ENCODE peak calls at places on chromosome 13, in seven cellular contexts. B is pancreas, V is uterus, Z is upper lobe of right lung, Y is NB4, N is BE2C, J is right atrium auricular region. H is an unnamed sample.

GRCh38 chr13:44790289-44790688 is 199.0 kb downstream of the NUFIP1 start:
- DNase-seq in B (no peak), V (no peak), Z (no peak), Y (peak; percentile 19), N (no peak), J (no peak), H (no peak)

GRCh38 chr13:106063591-106064308 is 471.7 kb downstream of the EFNB2 start:
- DNase-seq in B (no peak), V (no peak), Z (no peak), Y (no peak), N (no peak), J (no peak), H (no peak)

GRCh38 chr13:19681517-19681916 is 48.1 kb downstream of the MPHOSPH8 start:
- DNase-seq in B (no peak), V (no peak), Z (no peak), Y (no peak), N (no peak), J (no peak), H (peak; percentile 13)

GRCh38 chr13:60267498-60268202 is 103.9 kb upstream of the DIAPH3 start:
- DNase-seq in B (peak; percentile 61), V (no peak), Z (no peak), Y (no peak), N (no peak), J (no peak), H (peak; percentile 54)

GRCh38 chr13:108919036-108919907 is 289.9 kb downstream of the MYO16 start:
- DNase-seq in B (no peak), V (no peak), Z (no peak), Y (no peak), N (no peak), J (no peak), H (no peak)

GRCh38 chr13:19960673-19961015 is 2.1 kb downstream of the ZMYM2 start:
- DNase-seq in B (no peak), V (no peak), Z (no peak), Y (peak; percentile 23), N (no peak), J (no peak), H (no peak)

GRCh38 chr13:46796129-46796514 is 839 bp downstream of the ESD start:
- DNase-seq in B (no peak), V (no peak), Z (no peak), Y (peak; percentile 10), N (no peak), J (no peak), H (no peak)

GRCh38 chr13:31045621-31046081 is 113.2 kb downstream of the TEX26 start:
- DNase-seq in B (no peak), V (peak; percentile 62), Z (peak; percentile 90), Y (peak; percentile 90), N (no peak), J (peak; percentile 65), H (peak; percentile 86)

GRCh38 chr13:37407156-37407555 is 191.4 kb downstream of the POSTN start:
- DNase-seq in B (no peak), V (no peak), Z (no peak), Y (no peak), N (no peak), J (no peak), H (no peak)

GRCh38 chr13:92175330-92175729 is 776.9 kb downstream of the GPC5 start:
- DNase-seq in B (no peak), V (no peak), Z (no peak), Y (peak; percentile 59), N (peak; percentile 57), J (no peak), H (peak; percentile 38)

GRCh38 chr13:110874508-110874960 is 40.3 kb downstream of the ANKRD10 start:
- DNase-seq in B (peak; percentile 85), V (peak; percentile 92), Z (peak; percentile 93), Y (peak; percentile 71), N (peak; percentile 89), J (peak; percentile 86), H (peak; percentile 49)

GRCh38 chr13:30480292-30480947 is 14.7 kb upstream of the HMGB1 start:
- DNase-seq in B (peak; percentile 50), V (no peak), Z (no peak), Y (no peak), N (no peak), J (no peak), H (no peak)

GRCh38 chr13:92716749-92717148 is 509.9 kb upstream of the GPC6 start:
- DNase-seq in B (no peak), V (no peak), Z (no peak), Y (no peak), N (no peak), J (no peak), H (no peak)

GRCh38 chr13:67549331-67549730 is 319.2 kb upstream of the PCDH9 start:
- DNase-seq in B (no peak), V (no peak), Z (no peak), Y (peak; percentile 27), N (no peak), J (no peak), H (no peak)

GRCh38 chr13:44207476-44207875 is 166.1 kb upstream of the SERP2 start:
- DNase-seq in B (no peak), V (no peak), Z (no peak), Y (no peak), N (no peak), J (no peak), H (no peak)

GRCh38 chr13:28467886-28468519 is 26.9 kb downstream of the FLT1 start:
- DNase-seq in B (no peak), V (no peak), Z (no peak), Y (peak; percentile 97), N (no peak), J (no peak), H (no peak)

GRCh38 chr13:87259479-87260083 is 411.6 kb upstream of the SLITRK5 start:
- DNase-seq in B (no peak), V (no peak), Z (no peak), Y (no peak), N (peak; percentile 32), J (no peak), H (no peak)

GRCh38 chr13:30355839-30356238 is 48.5 kb upstream of the KATNAL1 start:
- DNase-seq in B (no peak), V (no peak), Z (no peak), Y (no peak), N (no peak), J (no peak), H (no peak)

GRCh38 chr13:109857325-109857724 is 70.9 kb upstream of the IRS2 start:
- DNase-seq in B (no peak), V (no peak), Z (no peak), Y (no peak), N (no peak), J (no peak), H (no peak)

GRCh38 chr13:31793246-31793645 is 53.9 kb downstream of the RXFP2 start:
- DNase-seq in B (no peak), V (no peak), Z (no peak), Y (no peak), N (no peak), J (no peak), H (no peak)

DNA sequence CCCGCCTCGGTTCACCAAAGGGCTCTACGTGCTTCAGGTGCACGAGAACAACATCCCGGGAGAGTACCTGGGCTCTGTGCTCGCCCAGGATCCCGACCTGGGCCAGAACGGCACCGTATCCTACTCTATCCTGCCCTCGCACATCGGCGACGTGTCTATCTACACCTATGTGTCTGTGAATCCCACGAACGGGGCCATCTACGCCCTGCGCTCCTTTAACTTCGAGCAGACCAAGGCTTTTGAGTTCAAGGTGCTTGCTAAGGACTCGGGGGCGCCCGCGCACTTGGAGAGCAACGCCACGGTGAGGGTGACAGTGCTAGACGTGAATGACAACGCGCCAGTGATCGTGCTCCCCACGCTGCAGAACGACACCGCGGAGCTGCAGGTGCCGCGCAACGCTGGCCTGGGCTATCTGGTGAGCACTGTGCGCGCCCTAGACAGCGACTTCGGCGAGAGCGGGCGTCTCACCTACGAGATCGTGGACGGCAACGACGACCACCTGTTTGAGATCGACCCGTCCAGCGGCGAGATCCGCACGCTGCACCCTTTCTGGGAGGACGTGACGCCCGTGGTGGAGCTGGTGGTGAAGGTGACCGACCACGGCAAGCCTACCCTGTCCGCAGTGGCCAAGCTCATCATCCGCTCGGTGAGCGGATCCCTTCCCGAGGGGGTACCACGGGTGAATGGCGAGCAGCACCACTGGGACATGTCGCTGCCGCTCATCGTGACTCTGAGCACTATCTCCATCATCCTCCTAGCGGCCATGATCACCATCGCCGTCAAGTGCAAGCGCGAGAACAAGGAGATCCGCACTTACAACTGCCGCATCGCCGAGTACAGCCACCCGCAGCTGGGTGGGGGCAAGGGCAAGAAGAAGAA is 2.6 kb downstream of the PCDH17 start:
- DNase-seq in B (no peak), V (no peak), Z (peak; percentile 62), Y (no peak), N (peak; percentile 36), J (no peak), H (peak; percentile 1)
- TF ChIP-seq CTCF in B (no peak), V (no peak), Z (no peak), Y (no peak), N (peak; percentile 23), J (no peak), H (no peak)

GRCh38 chr13:114234645-114235421 is at the start of gene CDC16:
- DNase-seq in B (peak; percentile 92), V (peak; percentile 94), Z (peak; percentile 96), Y (peak; percentile 96), N (peak; percentile 97), J (peak; percentile 95), H (peak; percentile 94)
- TF ChIP-seq CTCF in B (peak; percentile 13), V (peak; percentile 27), Z (no peak), Y (no peak), N (no peak), J (no peak), H (peak; percentile 25)

DNA sequence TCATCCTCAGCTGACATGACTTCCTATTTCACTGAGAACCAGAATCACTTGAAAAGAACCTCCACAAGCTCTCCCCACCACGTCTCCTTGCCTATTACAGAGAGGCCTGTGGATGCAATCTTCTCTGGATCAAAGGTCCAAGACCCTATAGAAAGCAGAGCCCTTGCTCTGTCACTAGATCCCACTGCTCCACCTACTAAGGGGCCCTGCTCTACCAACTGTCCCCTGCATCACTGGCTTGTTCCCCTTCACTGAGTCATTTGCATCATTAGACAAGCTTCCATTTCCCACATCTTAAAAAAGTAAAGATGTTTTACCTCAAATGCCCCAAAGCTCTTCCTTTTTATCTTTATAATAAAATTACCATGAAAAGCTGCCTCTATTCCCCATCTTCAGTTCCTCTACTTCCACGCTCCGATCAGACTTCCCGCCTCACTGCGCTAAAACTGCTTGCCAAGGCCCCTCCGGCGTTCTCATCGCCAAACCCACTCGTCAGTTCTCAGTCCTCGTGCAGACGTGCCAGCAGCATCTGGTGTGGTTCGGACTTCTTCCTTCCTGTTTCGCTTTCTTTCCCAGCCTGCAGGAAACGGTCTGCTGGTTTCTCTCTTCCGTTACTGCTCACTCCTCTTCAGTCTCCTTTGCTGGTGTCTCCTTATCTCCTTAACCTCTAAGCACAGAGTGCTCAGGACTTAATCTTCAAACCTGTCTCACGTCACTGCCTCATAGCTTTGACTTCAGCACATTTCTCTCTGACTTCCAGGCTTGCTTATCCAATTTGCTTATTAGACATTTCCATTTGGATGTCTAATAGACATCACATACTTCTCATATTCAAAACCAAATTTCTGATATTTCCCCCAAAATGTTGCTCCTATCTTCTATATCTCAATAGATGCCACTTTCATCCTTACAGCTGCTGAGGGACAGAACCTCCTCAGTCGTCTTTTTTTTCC is 40.5 kb downstream of the RCBTB2 start:
- DNase-seq in B (peak; percentile 59), V (peak; percentile 63), Z (peak; percentile 75), Y (peak; percentile 93), N (peak; percentile 83), J (peak; percentile 85), H (peak; percentile 82)
- TF ChIP-seq CTCF in B (no peak), V (no peak), Z (no peak), Y (no peak), N (no peak), J (no peak), H (no peak)

DNA sequence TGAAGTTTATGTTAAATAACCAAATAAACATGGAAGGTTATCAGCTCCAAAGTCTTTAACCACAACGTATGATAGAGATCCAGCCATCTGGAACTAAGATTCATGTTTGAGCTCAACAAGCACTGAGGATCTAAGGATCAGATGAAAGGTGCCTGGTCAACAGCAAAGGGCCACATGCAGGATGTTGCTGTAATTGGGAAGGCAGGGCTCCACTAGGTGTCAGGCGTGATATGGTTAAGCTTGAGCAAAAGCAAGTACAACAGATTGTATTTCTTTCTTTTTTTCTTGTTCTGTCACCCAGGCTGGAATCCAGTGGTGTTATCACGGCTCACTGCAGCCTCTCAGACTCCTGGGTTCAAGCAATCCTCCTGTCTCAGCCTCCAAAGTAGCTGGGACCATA is 12.0 kb downstream of the EBPL start:
- DNase-seq in B (no peak), V (no peak), Z (no peak), Y (peak; percentile 46), N (no peak), J (no peak), H (peak; percentile 28)
- TF ChIP-seq CTCF in B (no peak), V (no peak), Z (no peak), Y (no peak), N (no peak), J (no peak), H (peak; percentile 18)

H was measured in activated CD8-positive, alpha-beta T cell treated with anti-CD3 and anti-CD28 coated beads for 36 hours.